ENCODE peak calls at places on chromosomes 11 and 22, in four cellular contexts. P is T-helper 9 cell, C is GM10248, F is AG04450. W is an unnamed sample.

GRCh38 chr11:72229336-72229924 is 4.9 kb downstream of the INPPL1 start:
- DNase-seq in P (no peak), C (no peak), F (no peak), W (no peak)

GRCh38 chr11:44564198-44564597 is 1.3 kb upstream of the CD82 start:
- DNase-seq in P (no peak), C (no peak), F (no peak), W (no peak)

GRCh38 chr11:26792956-26793355 is 71.1 kb upstream of the SLC5A12 start:
- DNase-seq in P (no peak), C (no peak), F (no peak), W (no peak)

GRCh38 chr11:109547356-109548027 is 125.5 kb downstream of the C11orf87 start:
- DNase-seq in P (no peak), C (no peak), F (peak; percentile 27), W (no peak)

GRCh38 chr11:70824590-70825300 is 426.4 kb downstream of the CTTN start:
- DNase-seq in P (no peak), C (no peak), F (no peak), W (no peak)

GRCh38 chr11:87463486-87464102 is 425.9 kb downstream of the TMEM135 start:
- DNase-seq in P (no peak), C (no peak), F (no peak), W (peak; percentile 18)

GRCh38 chr11:79637219-79637618 is 196.4 kb upstream of the TENM4 start:
- DNase-seq in P (no peak), C (no peak), F (no peak), W (no peak)

GRCh38 chr11:120215634-120216033 is 4.8 kb downstream of the OAF start:
- DNase-seq in P (no peak), C (no peak), F (no peak), W (no peak)

GRCh38 chr22:38041760-38042584 is 15.2 kb upstream of the PICK1 start:
- DNase-seq in P (no peak), C (no peak), F (no peak), W (no peak)

GRCh38 chr11:112459001-112459400 is 198.3 kb upstream of the PLET1 start:
- DNase-seq in P (no peak), C (no peak), F (no peak), W (no peak)

GRCh38 chr22:31950226-31950625 is 5.9 kb downstream of the YWHAH start:
- DNase-seq in P (no peak), C (no peak), F (no peak), W (no peak)

GRCh38 chr11:26227311-26227710 is 104.6 kb upstream of the ANO3 start:
- DNase-seq in P (no peak), C (peak; percentile 24), F (peak; percentile 71), W (peak; percentile 39)

W was measured in GM20000.